ENCODE peak calls at places on chromosomes 13 and 19, in four cellular contexts. K is HepG2, P is H1, Q is GM12878. I is an unnamed sample.

GRCh38 chr13:109158383-109158782 is 529.0 kb downstream of the MYO16 start:
- DNase-seq in P (no peak), Q (no peak), K (no peak), I (no peak)

GRCh38 chr13:39506559-39507390 is 96.2 kb downstream of the LHFPL6 start:
- DNase-seq in P (no peak), Q (no peak), K (no peak), I (no peak)

GRCh38 chr19:17340302-17340870 is 3.0 kb downstream of the GTPBP3 start:
- DNase-seq in P (peak; percentile 77), Q (no peak), K (peak; percentile 49), I (no peak)

GRCh38 chr19:39502640-39503417 is 4.1 kb downstream of the DLL3 start:
- DNase-seq in P (no peak), K (peak; percentile 56), Q (no peak), I (peak; percentile 91)

GRCh38 chr19:38734426-38735256 is 9.6 kb downstream of the CAPN12 start:
- DNase-seq in Q (peak; percentile 25), K (no peak), P (no peak), I (peak; percentile 29)

GRCh38 chr19:21308778-21309177 is 20.4 kb downstream of the ZNF708 start:
- DNase-seq in P (no peak), K (no peak), Q (no peak), I (no peak)

GRCh38 chr13:110560606-110561334 is 752 bp downstream of the RAB20 start:
- DNase-seq in K (peak; percentile 49), Q (no peak), P (no peak), I (no peak)

GRCh38 chr19:6501740-6502648 is at the start of gene TUBB4A:
- DNase-seq in P (no peak), Q (no peak), K (no peak), I (peak; percentile 67)

GRCh38 chr19:56619131-56619530 is 23.8 kb upstream of the SMIM17 start:
- DNase-seq in P (no peak), K (no peak), Q (no peak), I (no peak)

GRCh38 chr13:39515231-39515630 is 87.8 kb downstream of the LHFPL6 start:
- DNase-seq in Q (no peak), K (no peak), P (no peak), I (no peak)

GRCh38 chr13:99908129-99908805 is 63.3 kb downstream of the ZIC5 start:
- DNase-seq in P (no peak), Q (no peak), K (no peak), I (no peak)

GRCh38 chr19:22622901-22623840 is 11.0 kb upstream of the ZNF492 start:
- DNase-seq in K (no peak), Q (no peak), P (no peak), I (no peak)

GRCh38 chr19:28126499-28126898 is 1086.5 kb downstream of the UQCRFS1 start:
- DNase-seq in P (no peak), Q (no peak), K (no peak), I (no peak)

GRCh38 chr19:41018736-41019290 is 27.7 kb downstream of the CYP2B6 start:
- DNase-seq in K (no peak), Q (no peak), P (no peak), I (no peak)

GRCh38 chr13:98468352-98468751 is 108.6 kb downstream of the STK24 start:
- DNase-seq in P (no peak), Q (no peak), K (no peak), I (no peak)

GRCh38 chr13:23871616-23872220 is 17.5 kb downstream of the MIPEP start:
- DNase-seq in K (peak; percentile 39), P (no peak), Q (no peak), I (peak; percentile 12)

GRCh38 chr13:50843256-50844043 is at the start of gene DLEU7:
- DNase-seq in K (no peak), P (no peak), Q (no peak), I (no peak)

GRCh38 chr13:74129500-74130144 is 4.6 kb downstream of the KLF12 start:
- DNase-seq in P (no peak), K (no peak), Q (no peak), I (no peak)

GRCh38 chr13:97460853-97461252 is 26.9 kb downstream of the RAP2A start:
- DNase-seq in P (no peak), K (no peak), Q (no peak), I (no peak)

GRCh38 chr19:39514840-39515550 is at the start of gene SELENOV:
- DNase-seq in Q (no peak), P (no peak), K (no peak), I (peak; percentile 27)

GRCh38 chr19:41877916-41878905 is 1.1 kb downstream of the CD79A start:
- DNase-seq in P (no peak), K (no peak), Q (no peak), I (no peak)

GRCh38 chr13:112119192-112120030 is 52.5 kb downstream of the SOX1 start:
- DNase-seq in Q (no peak), P (no peak), K (no peak), I (no peak)

GRCh38 chr19:1361601-1362384 is 21.9 kb upstream of the NDUFS7 start:
- DNase-seq in P (no peak), Q (no peak), K (no peak), I (no peak)

GRCh38 chr19:17424743-17425365 is 5.0 kb downstream of the MVB12A start:
- DNase-seq in P (no peak), Q (no peak), K (no peak), I (peak; percentile 90)

GRCh38 chr13:107866007-107866665 is 349.2 kb downstream of the LIG4 start:
- DNase-seq in P (no peak), K (no peak), Q (no peak), I (peak; percentile 59)

GRCh38 chr13:30792257-30793000 is 57.1 kb downstream of the ALOX5AP start:
- DNase-seq in K (peak; percentile 61), Q (no peak), P (no peak), I (no peak)

GRCh38 chr13:73908809-73909208 is 225.4 kb downstream of the KLF12 start:
- DNase-seq in P (no peak), K (no peak), Q (no peak), I (no peak)

GRCh38 chr19:708154-709141 is at the start of gene PALM:
- DNase-seq in Q (no peak), P (no peak), K (peak; percentile 39), I (peak; percentile 82)

GRCh38 chr13:113650731-113651148 is 7.3 kb downstream of the ATP4B start:
- DNase-seq in Q (no peak), K (no peak), P (no peak), I (no peak)

GRCh38 chr19:4379383-4380253 is 20.7 kb downstream of the SH3GL1 start:
- DNase-seq in Q (peak; percentile 69), K (no peak), P (no peak), I (no peak)

GRCh38 chr13:102401755-102402154 is at the start of gene FGF14:
- DNase-seq in Q (no peak), P (no peak), K (no peak), I (no peak)

GRCh38 chr19:28393574-28394336 is 819.2 kb downstream of the UQCRFS1 start:
- DNase-seq in Q (no peak), P (no peak), K (no peak), I (no peak)

DNA sequence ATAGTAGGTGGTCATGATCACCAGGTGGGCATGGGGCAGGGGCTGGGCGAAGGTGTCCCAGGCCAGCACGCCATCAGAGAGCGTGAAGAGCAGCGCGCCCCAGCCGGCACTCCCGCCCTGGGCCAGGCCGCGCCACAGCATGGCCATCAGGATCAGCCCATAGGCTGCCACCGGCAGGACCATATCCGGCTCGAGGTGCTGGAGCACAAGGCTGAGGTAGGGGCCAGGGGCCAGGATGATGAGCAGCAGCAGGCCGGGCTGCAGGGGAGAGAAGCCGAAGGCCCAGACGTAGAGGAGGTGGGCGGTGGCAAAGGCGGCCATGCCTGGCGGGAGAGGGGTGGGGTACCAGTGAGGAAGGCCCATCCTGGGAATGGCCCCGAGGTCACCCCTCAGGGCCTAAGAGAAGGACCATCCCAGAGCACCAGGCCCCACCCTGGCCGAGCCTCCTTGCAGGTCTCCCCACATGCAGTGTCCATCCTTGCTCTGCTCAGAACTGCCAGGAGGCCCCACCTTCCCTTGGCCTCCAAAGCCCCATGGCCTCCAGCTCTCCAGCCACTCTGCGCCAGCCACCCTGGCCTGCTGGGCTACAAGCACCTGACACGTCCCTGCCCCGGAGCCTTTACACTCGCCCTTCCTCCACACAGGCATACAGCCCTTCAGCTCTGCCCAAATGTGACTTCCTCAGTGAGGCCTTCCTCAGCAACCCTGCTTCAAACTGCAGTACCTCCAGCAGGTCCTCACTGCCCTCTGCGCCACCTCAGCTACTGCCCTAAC is 1.1 kb downstream of the TMEM86B start:
- DNase-seq in Q (no peak), K (no peak), P (no peak), I (no peak)
- TF ChIP-seq ATF2 in Q (no peak), K (no peak), P (no peak), I (no peak)

DNA sequence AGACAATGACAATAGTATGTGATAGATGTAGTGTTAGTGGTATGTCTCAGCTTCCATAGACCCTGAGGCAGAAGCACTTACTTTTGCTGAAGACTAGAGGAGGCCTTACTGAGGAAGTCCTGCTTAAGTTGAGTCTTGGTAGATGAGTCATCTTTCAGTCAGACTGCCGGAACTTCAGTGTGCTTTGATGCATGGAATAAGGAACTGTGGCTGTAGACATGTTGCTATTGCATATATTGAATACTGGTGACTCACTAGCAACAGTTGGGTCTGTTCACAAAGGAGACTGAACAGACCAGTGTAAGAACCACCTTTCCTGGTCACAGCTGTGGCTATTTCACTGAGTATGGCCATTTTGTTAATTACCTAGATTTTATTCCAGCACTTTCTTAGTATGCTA is 1000.6 kb downstream of the OLFM4 start:
- DNase-seq in Q (peak; percentile 21), P (peak; percentile 13), K (no peak), I (no peak)
- TF ChIP-seq CBX5 in Q (no peak), P (no peak), K (no peak), I (no peak)

GRCh38 chr19:34633806-34634205 is 43.2 kb downstream of the SCGB2B2 start:
- DNase-seq in P (no peak), K (peak; percentile 67), Q (no peak), I (no peak)

GRCh38 chr19:34645551-34645950 is 31.4 kb downstream of the SCGB2B2 start:
- DNase-seq in K (no peak), Q (no peak), P (no peak), I (no peak)

GRCh38 chr19:34642241-34642640 is 34.7 kb downstream of the SCGB2B2 start:
- DNase-seq in Q (no peak), K (no peak), P (no peak), I (no peak)

GRCh38 chr19:34644991-34645461 is 31.9 kb downstream of the SCGB2B2 start:
- DNase-seq in P (no peak), K (no peak), Q (no peak), I (no peak)

GRCh38 chr19:34639491-34640085 is 37.4 kb downstream of the SCGB2B2 start:
- DNase-seq in P (no peak), K (peak; percentile 82), Q (peak; percentile 13), I (peak; percentile 59)
- TF ChIP-seq ATF2 in P (no peak), K (no peak), Q (no peak), I (no peak)

GRCh38 chr19:10836478-10837325 is 690 bp upstream of the TMED1 start:
- DNase-seq in K (no peak), P (no peak), Q (no peak), I (peak; percentile 96)
- TF ChIP-seq CBX5 in K (peak; percentile 46), P (no peak), Q (peak; percentile 91), I (peak; percentile 76)

GRCh38 chr19:34495416-34495815 is 13.9 kb downstream of the WTIP start:
- DNase-seq in Q (no peak), P (no peak), K (no peak), I (no peak)
- TF ChIP-seq ATF2 in Q (no peak), P (no peak), K (no peak), I (no peak)